ENCODE peak calls at places on chromosomes 6 and 20, in six cellular contexts. One of them, this sample, is unnamed.
A peak's percentile ranks its signal among the peaks of the same experiment; 100 is the strongest.

GRCh38 chr6:57109905-57110304 is 19.9 kb downstream of the ZNF451 start:
- DNase-seq in EH: peak; percentile 7
- DNase-seq in NCI-H1105: no peak
- DNase-seq in fibroblast of pulmonary artery: peak; percentile 44
- DNase-seq in DND-41: no peak
- DNase-seq in colonic mucosa: no peak
- DNase-seq in this sample: no peak

GRCh38 chr6:72553531-72554202 is 68.2 kb upstream of the KCNQ5 start:
- DNase-seq in EH: peak; percentile 91
- DNase-seq in NCI-H1105: peak; percentile 27
- DNase-seq in fibroblast of pulmonary artery: peak; percentile 85
- DNase-seq in DND-41: no peak
- DNase-seq in colonic mucosa: no peak
- DNase-seq in this sample: no peak

GRCh38 chr20:11993886-11994466 is 76.3 kb downstream of the BTBD3 start:
- DNase-seq in EH: no peak
- DNase-seq in NCI-H1105: no peak
- DNase-seq in fibroblast of pulmonary artery: no peak
- DNase-seq in DND-41: no peak
- DNase-seq in colonic mucosa: no peak
- DNase-seq in this sample: no peak

GRCh38 chr6:21441386-21441785 is 152.2 kb upstream of the SOX4 start:
- DNase-seq in EH: peak; percentile 2
- DNase-seq in NCI-H1105: no peak
- DNase-seq in fibroblast of pulmonary artery: peak; percentile 59
- DNase-seq in DND-41: peak; percentile 40
- DNase-seq in colonic mucosa: no peak
- DNase-seq in this sample: no peak

GRCh38 chr6:162907876-162908481 is 180.2 kb downstream of the PACRG start:
- DNase-seq in EH: peak; percentile 24
- DNase-seq in NCI-H1105: no peak
- DNase-seq in fibroblast of pulmonary artery: peak; percentile 74
- DNase-seq in DND-41: no peak
- DNase-seq in colonic mucosa: no peak
- DNase-seq in this sample: no peak

GRCh38 chr6:154343473-154344308 is 12.9 kb downstream of the IPCEF1 start:
- DNase-seq in EH: peak; percentile 52
- DNase-seq in NCI-H1105: no peak
- DNase-seq in fibroblast of pulmonary artery: peak; percentile 48
- DNase-seq in DND-41: peak; percentile 5
- DNase-seq in colonic mucosa: peak; percentile 74
- DNase-seq in this sample: no peak

GRCh38 chr6:134402372-134402984 is 84.6 kb upstream of the SGK1 start:
- DNase-seq in EH: no peak
- DNase-seq in NCI-H1105: no peak
- DNase-seq in fibroblast of pulmonary artery: no peak
- DNase-seq in DND-41: no peak
- DNase-seq in colonic mucosa: no peak
- DNase-seq in this sample: no peak

GRCh38 chr20:57743450-57744095 is 33.8 kb upstream of the PMEPA1 start:
- DNase-seq in EH: no peak
- DNase-seq in NCI-H1105: no peak
- DNase-seq in fibroblast of pulmonary artery: no peak
- DNase-seq in DND-41: no peak
- DNase-seq in colonic mucosa: peak; percentile 70
- DNase-seq in this sample: peak; percentile 34

GRCh38 chr6:129094147-129094546 is 211.2 kb downstream of the LAMA2 start:
- DNase-seq in EH: no peak
- DNase-seq in NCI-H1105: no peak
- DNase-seq in fibroblast of pulmonary artery: peak; percentile 17
- DNase-seq in DND-41: no peak
- DNase-seq in colonic mucosa: no peak
- DNase-seq in this sample: no peak

GRCh38 chr20:42432485-42432884 is 757.2 kb downstream of the PTPRT start:
- DNase-seq in EH: no peak
- DNase-seq in NCI-H1105: no peak
- DNase-seq in fibroblast of pulmonary artery: no peak
- DNase-seq in DND-41: no peak
- DNase-seq in colonic mucosa: no peak
- DNase-seq in this sample: no peak

GRCh38 chr6:106973841-106974336 is 640 bp downstream of the CD24 start:
- DNase-seq in EH: no peak
- DNase-seq in NCI-H1105: peak; percentile 50
- DNase-seq in fibroblast of pulmonary artery: no peak
- DNase-seq in DND-41: no peak
- DNase-seq in colonic mucosa: peak; percentile 44
- DNase-seq in this sample: no peak

GRCh38 chr6:159718634-159719033 is 8.7 kb upstream of the WTAP start:
- DNase-seq in EH: no peak
- DNase-seq in NCI-H1105: no peak
- DNase-seq in fibroblast of pulmonary artery: no peak
- DNase-seq in DND-41: no peak
- DNase-seq in colonic mucosa: no peak
- DNase-seq in this sample: no peak

GRCh38 chr6:2037230-2037926 is 208.0 kb downstream of the GMDS start:
- DNase-seq in EH: peak; percentile 19
- DNase-seq in NCI-H1105: no peak
- DNase-seq in fibroblast of pulmonary artery: peak; percentile 32
- DNase-seq in DND-41: peak; percentile 26
- DNase-seq in colonic mucosa: no peak
- DNase-seq in this sample: no peak

GRCh38 chr6:109224994-109225393 is 129.7 kb downstream of the CEP57L1 start:
- DNase-seq in EH: no peak
- DNase-seq in NCI-H1105: no peak
- DNase-seq in fibroblast of pulmonary artery: no peak
- DNase-seq in DND-41: no peak
- DNase-seq in colonic mucosa: no peak
- DNase-seq in this sample: no peak

GRCh38 chr20:60139663-60140446 is 181.6 kb downstream of the CDH26 start:
- DNase-seq in EH: no peak
- DNase-seq in NCI-H1105: no peak
- DNase-seq in fibroblast of pulmonary artery: peak; percentile 6
- DNase-seq in DND-41: no peak
- DNase-seq in colonic mucosa: no peak
- DNase-seq in this sample: no peak

GRCh38 chr6:33375143-33375649 is 16.4 kb upstream of the KIFC1 start:
- DNase-seq in EH: peak; percentile 86
- DNase-seq in NCI-H1105: no peak
- DNase-seq in fibroblast of pulmonary artery: peak; percentile 97
- DNase-seq in DND-41: no peak
- DNase-seq in colonic mucosa: peak; percentile 68
- DNase-seq in this sample: peak; percentile 82

GRCh38 chr20:21202284-21202683 is 76.4 kb downstream of the KIZ start:
- DNase-seq in EH: peak; percentile 30
- DNase-seq in NCI-H1105: no peak
- DNase-seq in fibroblast of pulmonary artery: peak; percentile 25
- DNase-seq in DND-41: no peak
- DNase-seq in colonic mucosa: no peak
- DNase-seq in this sample: no peak

GRCh38 chr20:62252342-62252966 is 14.1 kb downstream of the OSBPL2 start:
- DNase-seq in EH: peak; percentile 48
- DNase-seq in NCI-H1105: no peak
- DNase-seq in fibroblast of pulmonary artery: peak; percentile 20
- DNase-seq in DND-41: no peak
- DNase-seq in colonic mucosa: no peak
- DNase-seq in this sample: no peak

GRCh38 chr6:25472314-25472713 is 179.7 kb upstream of the SCGN start:
- DNase-seq in EH: no peak
- DNase-seq in NCI-H1105: peak; percentile 8
- DNase-seq in fibroblast of pulmonary artery: no peak
- DNase-seq in DND-41: no peak
- DNase-seq in colonic mucosa: no peak
- DNase-seq in this sample: no peak

GRCh38 chr20:4135385-4136077 is 120.2 kb upstream of the RNF24 start:
- DNase-seq in EH: peak; percentile 99
- DNase-seq in NCI-H1105: no peak
- DNase-seq in fibroblast of pulmonary artery: peak; percentile 98
- DNase-seq in DND-41: no peak
- DNase-seq in colonic mucosa: peak; percentile 54
- DNase-seq in this sample: no peak

GRCh38 chr6:139577991-139578604 is 203.7 kb upstream of the CITED2 start:
- DNase-seq in EH: peak; percentile 92
- DNase-seq in NCI-H1105: no peak
- DNase-seq in fibroblast of pulmonary artery: peak; percentile 82
- DNase-seq in DND-41: no peak
- DNase-seq in colonic mucosa: no peak
- DNase-seq in this sample: no peak

GRCh38 chr20:25275813-25276532 is 28.1 kb downstream of the PYGB start:
- DNase-seq in EH: no peak
- DNase-seq in NCI-H1105: no peak
- DNase-seq in fibroblast of pulmonary artery: no peak
- DNase-seq in DND-41: no peak
- DNase-seq in colonic mucosa: no peak
- DNase-seq in this sample: peak; percentile 80

GRCh38 chr20:44033344-44033743 is 118.7 kb downstream of the TOX2 start:
- DNase-seq in EH: peak; percentile 62
- DNase-seq in NCI-H1105: no peak
- DNase-seq in fibroblast of pulmonary artery: peak; percentile 20
- DNase-seq in DND-41: peak; percentile 64
- DNase-seq in colonic mucosa: no peak
- DNase-seq in this sample: no peak

GRCh38 chr6:35299674-35300073 is 2.1 kb downstream of the DEF6 start:
- DNase-seq in EH: no peak
- DNase-seq in NCI-H1105: no peak
- DNase-seq in fibroblast of pulmonary artery: no peak
- DNase-seq in DND-41: no peak
- DNase-seq in colonic mucosa: peak; percentile 50
- DNase-seq in this sample: no peak

GRCh38 chr20:41094656-41095055 is 42.7 kb upstream of the PLCG1 start:
- DNase-seq in EH: peak; percentile 15
- DNase-seq in NCI-H1105: no peak
- DNase-seq in fibroblast of pulmonary artery: peak; percentile 35
- DNase-seq in DND-41: no peak
- DNase-seq in colonic mucosa: no peak
- DNase-seq in this sample: no peak

GRCh38 chr6:71468841-71469750 is 180.5 kb downstream of the OGFRL1 start:
- DNase-seq in EH: peak; percentile 96
- DNase-seq in NCI-H1105: no peak
- DNase-seq in fibroblast of pulmonary artery: peak; percentile 89
- DNase-seq in DND-41: no peak
- DNase-seq in colonic mucosa: no peak
- DNase-seq in this sample: no peak

GRCh38 chr20:59818911-59819310 is 114.5 kb downstream of the SYCP2 start:
- DNase-seq in EH: no peak
- DNase-seq in NCI-H1105: no peak
- DNase-seq in fibroblast of pulmonary artery: no peak
- DNase-seq in DND-41: no peak
- DNase-seq in colonic mucosa: peak; percentile 12
- DNase-seq in this sample: peak; percentile 46

GRCh38 chr6:89792881-89793280 is 26.7 kb downstream of the MDN1 start:
- DNase-seq in EH: peak; percentile 46
- DNase-seq in NCI-H1105: no peak
- DNase-seq in fibroblast of pulmonary artery: peak; percentile 50
- DNase-seq in DND-41: peak; percentile 29
- DNase-seq in colonic mucosa: no peak
- DNase-seq in this sample: no peak

GRCh38 chr6:32198866-32199265 is 6.4 kb upstream of the GPSM3 start:
- DNase-seq in EH: no peak
- DNase-seq in NCI-H1105: no peak
- DNase-seq in fibroblast of pulmonary artery: no peak
- DNase-seq in DND-41: no peak
- DNase-seq in colonic mucosa: no peak
- DNase-seq in this sample: peak; percentile 68

GRCh38 chr6:124110514-124110913 is 306.8 kb downstream of the NKAIN2 start:
- DNase-seq in EH: no peak
- DNase-seq in NCI-H1105: no peak
- DNase-seq in fibroblast of pulmonary artery: no peak
- DNase-seq in DND-41: no peak
- DNase-seq in colonic mucosa: no peak
- DNase-seq in this sample: no peak

This sample was measured in posterior vena cava.